ENCODE peak calls at places on chromosomes 5 and 9, in four cellular contexts. One of them, this sample, is unnamed.

GRCh38 chr5:88203977-88204735 is 64.5 kb downstream of the TMEM161B start:
- DNase-seq in cardiac muscle cell: no peak
- DNase-seq in psoas muscle: no peak
- DNase-seq in CD8-positive, alpha-beta T cell: peak
- DNase-seq in this sample: no peak

GRCh38 chr9:35906923-35907699 is 1.1 kb downstream of the HRCT1 start:
- DNase-seq in psoas muscle: peak
- DNase-seq in CD8-positive, alpha-beta T cell: no peak
- DNase-seq in cardiac muscle cell: no peak
- DNase-seq in this sample: peak

GRCh38 chr5:157100140-157100679 is 8.6 kb downstream of the HAVCR2 start:
- DNase-seq in CD8-positive, alpha-beta T cell: no peak
- DNase-seq in cardiac muscle cell: no peak
- DNase-seq in psoas muscle: no peak
- DNase-seq in this sample: no peak

GRCh38 chr9:8391566-8391965 is 592.0 kb upstream of the DMAC1 start:
- DNase-seq in cardiac muscle cell: no peak
- DNase-seq in psoas muscle: no peak
- DNase-seq in CD8-positive, alpha-beta T cell: no peak
- DNase-seq in this sample: no peak

GRCh38 chr5:178551059-178551458 is 39.1 kb downstream of the COL23A1 start:
- DNase-seq in CD8-positive, alpha-beta T cell: no peak
- DNase-seq in cardiac muscle cell: peak
- DNase-seq in psoas muscle: no peak
- DNase-seq in this sample: no peak

GRCh38 chr9:19498015-19498414 is 89.2 kb downstream of the ACER2 start:
- DNase-seq in CD8-positive, alpha-beta T cell: no peak
- DNase-seq in psoas muscle: no peak
- DNase-seq in cardiac muscle cell: no peak
- DNase-seq in this sample: no peak

GRCh38 chr9:88007291-88007650 is 32.9 kb upstream of the CDK20 start:
- DNase-seq in CD8-positive, alpha-beta T cell: no peak
- DNase-seq in cardiac muscle cell: no peak
- DNase-seq in psoas muscle: no peak
- DNase-seq in this sample: no peak

GRCh38 chr5:33470544-33470943 is 29.8 kb downstream of the TARS1 start:
- DNase-seq in psoas muscle: no peak
- DNase-seq in CD8-positive, alpha-beta T cell: no peak
- DNase-seq in cardiac muscle cell: peak
- DNase-seq in this sample: no peak

GRCh38 chr5:177366528-177367322 is 9.0 kb downstream of the RGS14 start:
- DNase-seq in psoas muscle: peak
- DNase-seq in cardiac muscle cell: peak
- DNase-seq in CD8-positive, alpha-beta T cell: no peak
- DNase-seq in this sample: peak

GRCh38 chr9:91256235-91256634 is 105.5 kb downstream of the AUH start:
- DNase-seq in CD8-positive, alpha-beta T cell: no peak
- DNase-seq in cardiac muscle cell: no peak
- DNase-seq in psoas muscle: no peak
- DNase-seq in this sample: no peak

GRCh38 chr5:36334315-36334714 is 32.6 kb upstream of the RANBP3L start:
- DNase-seq in cardiac muscle cell: no peak
- DNase-seq in psoas muscle: no peak
- DNase-seq in CD8-positive, alpha-beta T cell: no peak
- DNase-seq in this sample: no peak

GRCh38 chr5:6788956-6789649 is 75.9 kb downstream of the TENT4A start:
- DNase-seq in psoas muscle: no peak
- DNase-seq in cardiac muscle cell: no peak
- DNase-seq in CD8-positive, alpha-beta T cell: no peak
- DNase-seq in this sample: no peak

GRCh38 chr9:79395691-79396558 is 175.8 kb upstream of the TLE4 start:
- DNase-seq in cardiac muscle cell: no peak
- DNase-seq in psoas muscle: no peak
- DNase-seq in CD8-positive, alpha-beta T cell: no peak
- DNase-seq in this sample: no peak

GRCh38 chr9:6965566-6965965 is 207.8 kb downstream of the KDM4C start:
- DNase-seq in psoas muscle: no peak
- DNase-seq in CD8-positive, alpha-beta T cell: no peak
- DNase-seq in cardiac muscle cell: no peak
- DNase-seq in this sample: no peak

GRCh38 chr5:170273968-170274710 is 23.4 kb downstream of the LCP2 start:
- DNase-seq in psoas muscle: no peak
- DNase-seq in CD8-positive, alpha-beta T cell: no peak
- DNase-seq in cardiac muscle cell: peak
- DNase-seq in this sample: no peak

GRCh38 chr5:40378431-40379175 is 301.1 kb upstream of the PTGER4 start:
- DNase-seq in psoas muscle: no peak
- DNase-seq in CD8-positive, alpha-beta T cell: no peak
- DNase-seq in cardiac muscle cell: no peak
- DNase-seq in this sample: no peak

GRCh38 chr5:142685418-142686209 is at the start of gene FGF1:
- DNase-seq in cardiac muscle cell: peak
- DNase-seq in CD8-positive, alpha-beta T cell: no peak
- DNase-seq in psoas muscle: no peak
- DNase-seq in this sample: no peak

GRCh38 chr9:114363424-114363823 is 24.4 kb downstream of the AKNA start:
- DNase-seq in psoas muscle: no peak
- DNase-seq in cardiac muscle cell: no peak
- DNase-seq in CD8-positive, alpha-beta T cell: no peak
- DNase-seq in this sample: no peak

GRCh38 chr5:54860321-54860720 is 125.1 kb downstream of the ESM1 start:
- DNase-seq in cardiac muscle cell: no peak
- DNase-seq in CD8-positive, alpha-beta T cell: no peak
- DNase-seq in psoas muscle: no peak
- DNase-seq in this sample: no peak

GRCh38 chr5:147887026-147887627 is 8.6 kb downstream of the SCGB3A2 start:
- DNase-seq in cardiac muscle cell: peak
- DNase-seq in CD8-positive, alpha-beta T cell: no peak
- DNase-seq in psoas muscle: no peak
- DNase-seq in this sample: no peak

DNA sequence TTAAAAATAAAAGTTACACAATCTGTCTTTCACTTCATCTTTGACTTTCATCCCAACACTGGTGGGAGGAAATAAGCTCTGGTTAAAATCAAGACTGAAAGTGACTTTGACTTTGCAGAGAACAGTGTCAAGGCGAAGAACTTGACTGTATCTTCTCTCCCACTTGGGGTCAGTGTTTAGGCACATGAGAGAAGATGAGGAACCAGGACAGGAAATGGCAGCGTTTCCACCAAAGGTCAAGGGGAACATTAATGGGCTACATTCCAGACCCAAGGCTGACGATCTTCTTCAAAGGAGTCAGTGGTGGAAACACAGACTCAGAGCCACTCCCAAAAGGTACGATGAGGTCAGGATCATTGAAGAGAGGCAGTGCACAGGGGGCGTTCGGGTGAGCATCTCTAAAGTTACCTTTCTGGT is 409.5 kb downstream of the ARHGEF28 start:
- DNase-seq in CD8-positive, alpha-beta T cell: no peak
- DNase-seq in psoas muscle: no peak
- DNase-seq in cardiac muscle cell: peak
- DNase-seq in this sample: peak
- TF ChIP-seq CTCF in CD8-positive, alpha-beta T cell: no peak
- TF ChIP-seq CTCF in psoas muscle: peak
- TF ChIP-seq CTCF in cardiac muscle cell: peak
- TF ChIP-seq CTCF in this sample: peak

GRCh38 chr5:122120493-122120892 is 8.9 kb upstream of the ZNF474 start:
- DNase-seq in psoas muscle: no peak
- DNase-seq in cardiac muscle cell: no peak
- DNase-seq in CD8-positive, alpha-beta T cell: no peak
- DNase-seq in this sample: no peak
- H3K27ac ChIP-seq in psoas muscle: no peak
- H3K27ac ChIP-seq in cardiac muscle cell: no peak
- H3K27ac ChIP-seq in CD8-positive, alpha-beta T cell: no peak
- H3K27ac ChIP-seq in this sample: no peak

DNA sequence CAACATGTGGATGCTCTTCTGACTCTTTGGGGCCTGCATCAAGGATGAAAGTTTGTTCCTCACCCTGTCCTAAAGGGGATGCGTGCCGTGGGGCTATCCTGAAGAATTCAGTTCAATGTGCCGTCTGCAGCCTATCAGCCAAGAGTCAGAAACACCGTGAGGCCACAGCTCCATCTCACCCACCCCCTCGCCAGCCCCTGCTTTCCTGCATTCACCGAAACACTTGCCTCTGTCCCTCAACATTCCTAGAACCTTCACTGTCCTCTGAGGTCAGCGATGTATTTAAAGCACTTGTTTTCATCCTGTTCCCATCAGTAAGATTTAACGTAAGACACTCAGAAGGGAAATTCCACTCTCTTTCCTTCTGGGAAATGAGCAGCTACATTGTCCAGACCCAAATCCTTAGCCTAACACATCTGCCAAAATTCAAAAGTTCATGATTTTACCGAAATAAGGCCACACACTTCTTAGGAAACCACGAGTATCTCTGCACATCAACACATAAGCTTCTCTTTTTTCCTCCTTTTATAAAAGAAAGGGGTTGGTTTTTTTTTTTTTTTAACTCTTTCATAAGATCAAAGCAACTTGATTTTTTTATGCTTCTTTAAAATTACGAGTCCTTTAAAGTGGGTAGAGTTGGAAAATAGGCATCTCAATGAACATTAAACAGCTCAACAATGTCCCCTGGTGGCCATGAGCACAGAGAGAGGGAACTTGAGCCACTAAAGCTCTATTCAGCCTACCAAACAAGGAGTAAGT is 100.7 kb downstream of the SUSD1 start:
- DNase-seq in cardiac muscle cell: peak
- DNase-seq in CD8-positive, alpha-beta T cell: peak
- DNase-seq in psoas muscle: peak
- DNase-seq in this sample: peak
- TF ChIP-seq CTCF in cardiac muscle cell: peak
- TF ChIP-seq CTCF in CD8-positive, alpha-beta T cell: peak
- TF ChIP-seq CTCF in psoas muscle: peak
- TF ChIP-seq CTCF in this sample: peak

GRCh38 chr5:131513780-131514179 is 121.2 kb downstream of the RAPGEF6 start:
- DNase-seq in CD8-positive, alpha-beta T cell: no peak
- DNase-seq in psoas muscle: no peak
- DNase-seq in cardiac muscle cell: no peak
- DNase-seq in this sample: no peak

GRCh38 chr5:131515348-131515747 is 119.7 kb downstream of the RAPGEF6 start:
- DNase-seq in CD8-positive, alpha-beta T cell: no peak
- DNase-seq in cardiac muscle cell: no peak
- DNase-seq in psoas muscle: no peak
- DNase-seq in this sample: no peak

GRCh38 chr5:131509811-131510210 is 125.2 kb downstream of the RAPGEF6 start:
- DNase-seq in CD8-positive, alpha-beta T cell: no peak
- DNase-seq in cardiac muscle cell: no peak
- DNase-seq in psoas muscle: no peak
- DNase-seq in this sample: no peak

GRCh38 chr5:131514316-131515275 is 120.4 kb downstream of the RAPGEF6 start:
- DNase-seq in psoas muscle: no peak
- DNase-seq in CD8-positive, alpha-beta T cell: no peak
- DNase-seq in cardiac muscle cell: no peak
- DNase-seq in this sample: no peak

GRCh38 chr5:131511934-131512333 is 123.1 kb downstream of the RAPGEF6 start:
- DNase-seq in CD8-positive, alpha-beta T cell: no peak
- DNase-seq in psoas muscle: no peak
- DNase-seq in cardiac muscle cell: no peak
- DNase-seq in this sample: no peak
- H3K27ac ChIP-seq in CD8-positive, alpha-beta T cell: no peak
- H3K27ac ChIP-seq in psoas muscle: no peak
- H3K27ac ChIP-seq in cardiac muscle cell: no peak
- H3K27ac ChIP-seq in this sample: no peak

GRCh38 chr5:167964529-167964928 is 326.9 kb upstream of the WWC1 start:
- DNase-seq in CD8-positive, alpha-beta T cell: no peak
- DNase-seq in cardiac muscle cell: no peak
- DNase-seq in psoas muscle: no peak
- DNase-seq in this sample: no peak
- TF ChIP-seq CTCF in CD8-positive, alpha-beta T cell: no peak
- TF ChIP-seq CTCF in cardiac muscle cell: peak
- TF ChIP-seq CTCF in psoas muscle: no peak
- TF ChIP-seq CTCF in this sample: no peak

GRCh38 chr5:73118331-73119011 is 1.9 kb upstream of the TMEM171 start:
- DNase-seq in psoas muscle: no peak
- DNase-seq in CD8-positive, alpha-beta T cell: no peak
- DNase-seq in cardiac muscle cell: no peak
- DNase-seq in this sample: no peak
- H3K27ac ChIP-seq in psoas muscle: no peak
- H3K27ac ChIP-seq in CD8-positive, alpha-beta T cell: no peak
- H3K27ac ChIP-seq in cardiac muscle cell: no peak
- H3K27ac ChIP-seq in this sample: no peak

GRCh38 chr5:96432245-96433065 is 593 bp downstream of the PCSK1 start:
- DNase-seq in CD8-positive, alpha-beta T cell: no peak
- DNase-seq in psoas muscle: no peak
- DNase-seq in cardiac muscle cell: no peak
- DNase-seq in this sample: no peak

GRCh38 chr5:96425436-96425835 is 7.6 kb downstream of the PCSK1 start:
- DNase-seq in CD8-positive, alpha-beta T cell: no peak
- DNase-seq in psoas muscle: no peak
- DNase-seq in cardiac muscle cell: no peak
- DNase-seq in this sample: no peak

GRCh38 chr5:96431376-96432244 is 1.4 kb downstream of the PCSK1 start:
- DNase-seq in psoas muscle: peak
- DNase-seq in cardiac muscle cell: no peak
- DNase-seq in CD8-positive, alpha-beta T cell: no peak
- DNase-seq in this sample: no peak

GRCh38 chr5:96427823-96428222 is 5.2 kb downstream of the PCSK1 start:
- DNase-seq in psoas muscle: no peak
- DNase-seq in cardiac muscle cell: peak
- DNase-seq in CD8-positive, alpha-beta T cell: no peak
- DNase-seq in this sample: no peak

GRCh38 chr5:96426831-96427230 is 6.2 kb downstream of the PCSK1 start:
- DNase-seq in CD8-positive, alpha-beta T cell: no peak
- DNase-seq in cardiac muscle cell: no peak
- DNase-seq in psoas muscle: no peak
- DNase-seq in this sample: no peak
- TF ChIP-seq CTCF in CD8-positive, alpha-beta T cell: no peak
- TF ChIP-seq CTCF in cardiac muscle cell: no peak
- TF ChIP-seq CTCF in psoas muscle: no peak
- TF ChIP-seq CTCF in this sample: no peak

This sample was measured in lung.